ENCODE peak calls at places on chromosomes 2 and 18, in six cellular contexts. K is HepG2, L is H1, S is K562, N is GM12878, I is SK-N-SH. M is an unnamed sample.

GRCh38 chr2:197116306-197116879 is 189.9 kb upstream of the PGAP1 start:
- DNase-seq in K (no peak), L (no peak), S (no peak), N (no peak), I (no peak), M (no peak)

GRCh38 chr2:196459539-196459938 is 180.0 kb upstream of the CCDC150 start:
- DNase-seq in K (no peak), L (no peak), S (peak), N (no peak), I (no peak), M (no peak)

GRCh38 chr2:203683932-203684556 is 22.4 kb upstream of the CD28 start:
- DNase-seq in K (peak), L (no peak), S (no peak), N (peak), I (no peak), M (no peak)

GRCh38 chr2:189657867-189658266 is 3.4 kb upstream of the ASNSD1 start:
- DNase-seq in K (no peak), L (no peak), S (no peak), N (peak), I (no peak), M (no peak)

GRCh38 chr2:152304845-152305244 is 30.1 kb upstream of the FMNL2 start:
- DNase-seq in K (no peak), L (no peak), S (no peak), N (no peak), I (no peak), M (no peak)

GRCh38 chr2:224869601-224870000 is 153.4 kb upstream of the CCDC195 start:
- DNase-seq in K (no peak), L (no peak), S (no peak), N (no peak), I (no peak), M (no peak)

GRCh38 chr2:129479892-129480291 is 499.6 kb upstream of the RAB6C start:
- DNase-seq in K (no peak), L (no peak), S (no peak), N (no peak), I (no peak), M (no peak)

GRCh38 chr2:157459486-157459885 is 15.6 kb upstream of the CYTIP start:
- DNase-seq in K (no peak), L (no peak), S (no peak), N (no peak), I (no peak), M (no peak)

GRCh38 chr2:150876201-150877085 is 385.2 kb downstream of the RBM43 start:
- DNase-seq in K (no peak), L (no peak), S (no peak), N (no peak), I (no peak), M (no peak)

GRCh38 chr2:168490916-168491605 is 35.0 kb downstream of the CERS6 start:
- DNase-seq in K (no peak), L (no peak), S (no peak), N (no peak), I (no peak), M (no peak)

GRCh38 chr18:10771053-10771709 is 245.4 kb downstream of the NAPG start:
- DNase-seq in K (no peak), L (no peak), S (no peak), N (peak), I (no peak), M (no peak)

GRCh38 chr2:200466703-200467418 is 43.0 kb downstream of the KCTD18 start:
- DNase-seq in K (no peak), L (no peak), S (no peak), N (no peak), I (no peak), M (no peak)

GRCh38 chr2:134333646-134334189 is 79.8 kb downstream of the MGAT5 start:
- DNase-seq in K (no peak), L (no peak), S (no peak), N (no peak), I (no peak), M (no peak)

GRCh38 chr18:22604390-22604985 is 186.8 kb upstream of the CTAGE1 start:
- DNase-seq in K (no peak), L (no peak), S (no peak), N (no peak), I (no peak), M (no peak)

GRCh38 chr2:241771286-241772062 is 5.1 kb upstream of the GAL3ST2 start:
- DNase-seq in K (peak), L (no peak), S (no peak), N (no peak), I (peak), M (no peak)

GRCh38 chr2:109433486-109433885 is 180.3 kb downstream of the SEPTIN10 start:
- DNase-seq in K (no peak), L (no peak), S (no peak), N (no peak), I (no peak), M (no peak)

GRCh38 chr2:20424300-20425290 is 22.3 kb upstream of the RHOB start:
- DNase-seq in K (no peak), L (no peak), S (no peak), N (peak), I (peak), M (no peak)

GRCh38 chr2:28321426-28321825 is 71.2 kb upstream of the FOSL2 start:
- DNase-seq in K (no peak), L (no peak), S (no peak), N (no peak), I (no peak), M (no peak)

GRCh38 chr2:17573085-17573805 is 32.7 kb downstream of the VSNL1 start:
- DNase-seq in K (peak), L (no peak), S (no peak), N (no peak), I (peak), M (no peak)

GRCh38 chr2:54260241-54260495 is 4.1 kb upstream of the TSPYL6 start:
- DNase-seq in K (no peak), L (no peak), S (no peak), N (no peak), I (no peak), M (no peak)

GRCh38 chr2:96665083-96665569 is 22.6 kb downstream of the FER1L5 start:
- DNase-seq in K (peak), L (no peak), S (no peak), N (no peak), I (no peak), M (peak)

GRCh38 chr2:119744335-119744939 is 15.3 kb upstream of the PTPN4 start:
- DNase-seq in K (peak), L (no peak), S (no peak), N (no peak), I (no peak), M (peak)

GRCh38 chr2:202848813-202849212 is 22.8 kb downstream of the ICA1L start:
- DNase-seq in K (no peak), L (no peak), S (no peak), N (no peak), I (no peak), M (no peak)

GRCh38 chr2:43312751-43313641 is 86.6 kb upstream of the ZFP36L2 start:
- DNase-seq in K (no peak), L (no peak), S (no peak), N (no peak), I (peak), M (no peak)

DNA sequence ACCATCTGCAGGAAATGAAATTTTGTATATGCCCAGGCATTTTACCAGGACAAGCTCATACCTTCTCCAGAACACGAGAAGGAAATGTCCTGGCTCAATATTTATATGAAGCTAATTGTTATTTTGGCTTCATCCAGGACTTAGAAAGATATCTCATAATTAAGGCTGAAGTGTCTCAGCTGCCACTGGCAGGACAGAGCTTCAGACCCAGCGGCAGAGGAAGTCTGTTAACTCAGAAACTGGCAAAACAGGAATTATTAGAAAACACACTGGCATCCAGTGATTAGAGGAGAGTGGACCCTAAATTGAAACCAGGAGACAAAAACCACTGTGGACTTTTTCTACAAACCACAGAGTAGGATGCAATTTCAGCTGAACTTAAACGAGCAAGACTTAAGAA is 329.7 kb downstream of the CYRIA start:
- DNase-seq in K (no peak), L (no peak), S (no peak), N (no peak), I (no peak), M (no peak)
- TF ChIP-seq YY1 in K (no peak), L (no peak), S (no peak), N (no peak), I (no peak), M (no peak)

GRCh38 chr2:73232471-73233153 is 427 bp downstream of the PRADC1 start:
- DNase-seq in K (no peak), L (no peak), S (peak), N (no peak), I (peak), M (no peak)
- TF ChIP-seq JUND in K (no peak), L (no peak), S (no peak), N (no peak), I (no peak), M (no peak)

GRCh38 chr2:104595576-104595975 is 258.3 kb upstream of the POU3F3 start:
- DNase-seq in K (no peak), L (no peak), S (no peak), N (no peak), I (no peak), M (no peak)

GRCh38 chr2:104598636-104599035 is 255.3 kb upstream of the POU3F3 start:
- DNase-seq in K (no peak), L (no peak), S (no peak), N (no peak), I (no peak), M (no peak)

GRCh38 chr2:104597942-104598341 is 256.0 kb upstream of the POU3F3 start:
- DNase-seq in K (no peak), L (no peak), S (no peak), N (no peak), I (no peak), M (no peak)

GRCh38 chr2:104599802-104600510 is 254.0 kb upstream of the POU3F3 start:
- DNase-seq in K (no peak), L (no peak), S (no peak), N (no peak), I (no peak), M (no peak)
- TF ChIP-seq YY1 in K (no peak), L (no peak), S (no peak), N (no peak), I (no peak), M (no peak)

DNA sequence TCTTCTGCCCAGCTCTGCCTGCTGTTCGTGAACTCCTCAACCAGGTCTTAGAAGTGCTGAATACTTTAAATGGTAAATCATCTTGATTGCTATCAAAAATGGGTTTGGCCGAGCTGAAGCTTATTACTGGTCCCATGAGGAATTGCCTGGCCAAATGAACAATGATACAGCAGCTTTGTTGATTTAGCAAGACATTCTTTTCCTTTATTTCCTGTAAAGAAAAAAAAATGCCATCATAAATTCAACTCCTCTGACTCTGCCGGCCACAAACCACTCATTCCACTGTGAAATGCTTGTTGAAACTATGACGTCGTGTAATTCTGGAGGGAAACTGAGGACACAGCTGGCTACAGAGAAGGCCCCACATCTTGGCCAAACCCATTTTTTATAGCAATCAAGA is 74.3 kb upstream of the ID2 start:
- DNase-seq in K (no peak), L (no peak), S (no peak), N (no peak), I (no peak), M (no peak)
- TF ChIP-seq JUND in K (no peak), L (no peak), S (no peak), N (no peak), I (no peak), M (no peak)

GRCh38 chr18:60508108-60508507 is 135.5 kb upstream of the MC4R start:
- DNase-seq in K (no peak), L (no peak), S (no peak), N (no peak), I (peak), M (no peak)
- TF ChIP-seq YY1 in K (no peak), L (no peak), S (no peak), N (no peak), I (no peak), M (no peak)

GRCh38 chr2:216740557-216741222 is 45.3 kb upstream of the IGFBP5 start:
- DNase-seq in K (peak), L (no peak), S (no peak), N (no peak), I (no peak), M (no peak)

GRCh38 chr2:216741223-216741593 is 45.9 kb upstream of the IGFBP5 start:
- DNase-seq in K (no peak), L (no peak), S (no peak), N (no peak), I (no peak), M (no peak)

GRCh38 chr2:216745453-216745852 is 50.1 kb upstream of the IGFBP5 start:
- DNase-seq in K (no peak), L (no peak), S (no peak), N (no peak), I (no peak), M (no peak)

GRCh38 chr2:216743781-216744180 is 48.4 kb upstream of the IGFBP5 start:
- DNase-seq in K (no peak), L (no peak), S (no peak), N (no peak), I (no peak), M (no peak)

DNA sequence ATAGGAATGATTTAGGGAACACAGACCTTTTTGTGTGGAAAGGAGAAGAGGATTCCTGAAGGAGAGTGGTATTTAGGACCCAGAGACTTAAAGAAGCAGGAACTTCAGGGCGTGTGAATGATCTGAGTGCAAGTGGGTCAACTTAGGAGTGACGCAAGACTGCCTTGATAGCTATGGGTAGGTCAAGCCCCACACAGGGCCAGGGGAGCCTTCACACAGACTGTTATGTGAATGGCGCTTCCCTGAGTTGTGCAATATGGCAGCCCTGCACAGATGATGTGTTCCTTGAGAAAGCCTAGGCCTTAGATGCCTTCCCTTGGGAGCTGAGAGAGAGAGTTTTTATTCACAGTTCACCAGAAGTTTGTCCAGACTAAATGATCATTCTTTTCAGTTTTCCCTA is 47.1 kb upstream of the IGFBP5 start:
- DNase-seq in K (no peak), L (no peak), S (no peak), N (no peak), I (no peak), M (no peak)
- TF ChIP-seq JUND in K (no peak), L (no peak), S (no peak), N (no peak), I (no peak), M (no peak)

DNA sequence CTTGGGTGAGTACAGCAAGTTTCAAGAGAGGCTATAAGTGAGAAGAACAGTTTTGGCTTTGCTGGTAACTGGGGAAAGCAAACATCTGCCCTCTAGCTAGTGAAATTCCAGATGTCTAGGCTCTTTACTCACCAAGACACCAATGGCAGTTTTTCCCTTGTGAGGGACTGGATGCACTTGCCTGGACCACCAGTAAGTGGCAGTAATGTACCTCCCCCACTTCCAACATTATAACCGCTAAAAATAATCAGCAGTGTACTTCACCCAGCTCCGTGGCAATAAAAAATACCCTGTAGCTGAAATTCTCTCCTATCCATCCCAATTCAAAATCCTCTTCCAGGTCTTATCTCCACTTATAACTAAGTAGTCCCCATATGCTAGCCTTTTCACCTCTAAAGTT is 383.9 kb downstream of the ARHGAP15 start:
- DNase-seq in K (peak), L (peak), S (peak), N (peak), I (peak), M (peak)
- TF ChIP-seq YY1 in K (no peak), L (peak), S (no peak), N (no peak), I (no peak), M (no peak)

GRCh38 chr18:24063121-24063731 is 48.7 kb downstream of the TTC39C start:
- DNase-seq in K (peak), L (no peak), S (no peak), N (no peak), I (no peak), M (peak)
- TF ChIP-seq JUND in K (no peak), L (no peak), S (no peak), N (no peak), I (peak), M (peak)

GRCh38 chr18:75376004-75376403 is 51.5 kb downstream of the SMIM21 start:
- DNase-seq in K (no peak), L (no peak), S (no peak), N (no peak), I (no peak), M (no peak)
- TF ChIP-seq YY1 in K (no peak), L (no peak), S (no peak), N (no peak), I (no peak), M (no peak)

M was measured in HCT116.